ENCODE peak calls at places on chromosomes 16 and 17, in eight cellular contexts. O is ureter; H is GM06990; N is stimulated activated CD4-positive, alpha-beta T cell treated with anti-CD3 and anti-CD28 coated beads, Interleukin-15, amount 100 ng/mL, for 1 hour; P is A549; W is activated CD4-positive, CD25-positive, alpha-beta regulatory T cell; I is stimulated activated CD8-positive, alpha-beta memory T cell treated with anti-CD3 and anti-CD28 coated beads, Interleukin-4, amount 100 ng/mL, for 4 hours; M is hepatocyte. U is an unnamed sample.

GRCh38 chr17:61202564-61202963 is 197.1 kb upstream of the TBX2 start:
- DNase-seq in H (no peak), O (no peak), P (no peak), M (no peak), N (no peak), I (no peak), W (no peak), U (no peak)

GRCh38 chr17:78658281-78658785 is 81.1 kb upstream of the DNAH17 start:
- DNase-seq in O (no peak), N (no peak), W (no peak), M (no peak), H (no peak), I (no peak), P (no peak), U (no peak)

GRCh38 chr17:5516060-5516792 is 29.9 kb downstream of the MIS12 start:
- DNase-seq in O (no peak), N (no peak), W (no peak), H (no peak), P (peak), M (peak), I (no peak), U (no peak)

GRCh38 chr17:17050346-17051345 is 8.4 kb downstream of the MPRIP start:
- DNase-seq in P (no peak), H (no peak), I (no peak), M (no peak), N (no peak), O (peak), W (no peak), U (peak)

GRCh38 chr16:73382921-73383594 is 335.1 kb upstream of the ZFHX3 start:
- DNase-seq in I (no peak), H (no peak), O (no peak), P (no peak), W (no peak), M (no peak), N (no peak), U (no peak)

GRCh38 chr17:4604111-4604644 is 19.8 kb downstream of the SMTNL2 start:
- DNase-seq in H (no peak), M (peak), W (no peak), O (no peak), N (no peak), I (no peak), P (no peak), U (no peak)

GRCh38 chr17:80396680-80397387 is 18.1 kb upstream of the ENDOV start:
- DNase-seq in O (no peak), W (no peak), N (no peak), P (no peak), M (no peak), H (no peak), I (no peak), U (no peak)

GRCh38 chr17:33234930-33235685 is 58.0 kb downstream of the ASIC2 start:
- DNase-seq in O (peak), H (no peak), N (no peak), I (no peak), W (no peak), M (peak), P (peak), U (no peak)

GRCh38 chr17:52536466-52536865 is 378.0 kb upstream of the CA10 start:
- DNase-seq in N (no peak), I (no peak), P (no peak), H (no peak), O (peak), M (no peak), W (no peak), U (no peak)

GRCh38 chr16:565420-566330 is 1.1 kb upstream of the NHLRC4 start:
- DNase-seq in H (no peak), I (no peak), M (peak), N (no peak), W (no peak), O (no peak), P (no peak), U (no peak)

GRCh38 chr17:60244656-60245055 is 94.9 kb downstream of the CA4 start:
- DNase-seq in O (no peak), M (no peak), I (no peak), H (no peak), N (no peak), W (no peak), P (no peak), U (no peak)

GRCh38 chr16:35131429-35131828 is 1672.0 kb downstream of the TP53TG3F start:
- DNase-seq in I (no peak), P (no peak), O (no peak), H (no peak), N (no peak), M (no peak), W (no peak), U (no peak)

GRCh38 chr17:79552405-79552804 is 58.4 kb downstream of the RBFOX3 start:
- DNase-seq in H (no peak), N (no peak), I (no peak), O (no peak), M (no peak), W (no peak), P (no peak), U (no peak)

GRCh38 chr17:7176870-7177209 is 2.3 kb downstream of the ASGR1 start:
- DNase-seq in W (no peak), O (no peak), N (no peak), H (no peak), P (no peak), M (peak), I (no peak), U (no peak)

GRCh38 chr17:21165922-21166598 is 39.3 kb downstream of the DHRS7B start:
- DNase-seq in H (no peak), P (no peak), W (no peak), N (no peak), I (no peak), O (no peak), M (no peak), U (no peak)

GRCh38 chr17:35245196-35245486 is 2.3 kb downstream of the SLFN5 start:
- DNase-seq in W (no peak), H (no peak), N (no peak), P (peak), O (no peak), I (no peak), M (no peak), U (no peak)

GRCh38 chr16:56047307-56048234 is 143.7 kb upstream of the GNAO1 start:
- DNase-seq in P (no peak), W (no peak), O (no peak), H (no peak), I (no peak), N (no peak), M (no peak), U (no peak)

GRCh38 chr17:10518271-10519037 is at the start of gene MYH1:
- DNase-seq in W (no peak), N (no peak), O (no peak), H (no peak), M (no peak), P (no peak), I (no peak), U (no peak)

GRCh38 chr17:38888842-38889241 is 19.0 kb downstream of the LASP1 start:
- DNase-seq in O (no peak), H (no peak), I (no peak), W (no peak), M (no peak), N (no peak), P (no peak), U (no peak)

GRCh38 chr17:78745407-78746088 is 36.5 kb downstream of the CYTH1 start:
- DNase-seq in N (no peak), W (no peak), H (no peak), I (no peak), M (peak), P (no peak), O (no peak), U (no peak)

GRCh38 chr17:80071116-80071980 is 30.0 kb upstream of the GAA start:
- DNase-seq in O (peak), M (no peak), N (no peak), I (no peak), P (no peak), H (no peak), W (no peak), U (no peak)

GRCh38 chr16:52964290-52964689 is 88.4 kb downstream of the CHD9NB start:
- DNase-seq in I (no peak), W (no peak), M (no peak), N (no peak), O (no peak), H (no peak), P (no peak), U (no peak)

GRCh38 chr16:11386791-11387546 is 41.7 kb downstream of the RMI2 start:
- DNase-seq in M (peak), P (peak), W (no peak), I (no peak), H (no peak), N (no peak), O (no peak), U (no peak)

GRCh38 chr17:57422574-57423164 is 166.3 kb downstream of the MSI2 start:
- DNase-seq in I (no peak), W (no peak), N (no peak), M (no peak), H (peak), P (no peak), O (no peak), U (no peak)